ENCODE peak calls at places on chromosomes 16 and 17, in eight cellular contexts. S, O, D, U, E, X, W and B are unnamed samples.

GRCh38 chr17:50396261-50397110 is 837 bp downstream of the LRRC59 start:
- DNase-seq in S (no peak), O (peak), D (peak), U (peak), E (peak), X (peak), W (no peak), B (peak)

GRCh38 chr16:14219983-14220382 is 148.9 kb downstream of the MRTFB start:
- DNase-seq in S (no peak), O (no peak), D (no peak), U (no peak), E (no peak), X (no peak), W (no peak), B (no peak)

GRCh38 chr16:8801686-8802085 is 4.0 kb downstream of the PMM2 start:
- DNase-seq in S (no peak), O (no peak), D (no peak), U (no peak), E (no peak), X (no peak), W (no peak), B (no peak)

GRCh38 chr17:2892305-2892971 is 96.2 kb downstream of the RAP1GAP2 start:
- DNase-seq in S (no peak), O (no peak), D (peak), U (peak), E (no peak), X (no peak), W (no peak), B (no peak)

GRCh38 chr17:45405250-45406086 is 27.2 kb downstream of the ARHGAP27 start:
- DNase-seq in S (no peak), O (no peak), D (no peak), U (no peak), E (no peak), X (no peak), W (no peak), B (no peak)

GRCh38 chr17:4199818-4200402 is 56.9 kb downstream of the CYB5D2 start:
- DNase-seq in S (no peak), O (no peak), D (peak), U (no peak), E (peak), X (peak), W (peak), B (peak)

GRCh38 chr16:75131081-75131480 is 14.5 kb upstream of the LDHD start:
- DNase-seq in S (peak), O (no peak), D (no peak), U (no peak), E (no peak), X (no peak), W (no peak), B (no peak)

GRCh38 chr17:78396436-78397335 is 18.2 kb downstream of the PGS1 start:
- DNase-seq in S (no peak), O (no peak), D (no peak), U (peak), E (no peak), X (peak), W (no peak), B (no peak)

GRCh38 chr17:28643979-28644781 is 778 bp downstream of the BLTP2 start:
- DNase-seq in S (no peak), O (no peak), D (peak), U (peak), E (peak), X (peak), W (no peak), B (no peak)

GRCh38 chr16:73006021-73006420 is 41.9 kb downstream of the ZFHX3 start:
- DNase-seq in S (no peak), O (no peak), D (no peak), U (no peak), E (no peak), X (no peak), W (no peak), B (no peak)

GRCh38 chr17:81566461-81567126 is 14.4 kb upstream of the FAAP100 start:
- DNase-seq in S (peak), O (no peak), D (peak), U (peak), E (no peak), X (peak), W (no peak), B (no peak)

GRCh38 chr17:33142703-33143299 is 150.3 kb downstream of the ASIC2 start:
- DNase-seq in S (no peak), O (no peak), D (peak), U (no peak), E (no peak), X (no peak), W (no peak), B (no peak)

GRCh38 chr16:27355610-27356009 is 41.8 kb downstream of the IL4R start:
- DNase-seq in S (no peak), O (no peak), D (peak), U (peak), E (peak), X (no peak), W (no peak), B (peak)

GRCh38 chr16:79897087-79897443 is 296.5 kb upstream of the MAF start:
- DNase-seq in S (no peak), O (no peak), D (no peak), U (no peak), E (no peak), X (no peak), W (no peak), B (no peak)

GRCh38 chr16:17387226-17387625 is 83.5 kb downstream of the XYLT1 start:
- DNase-seq in S (no peak), O (no peak), D (no peak), U (no peak), E (no peak), X (no peak), W (no peak), B (no peak)

GRCh38 chr17:40304464-40304863 is 4.5 kb upstream of the RARA start:
- DNase-seq in S (peak), O (no peak), D (no peak), U (no peak), E (no peak), X (no peak), W (no peak), B (no peak)

GRCh38 chr16:11350531-11351335 is 5.5 kb downstream of the RMI2 start:
- DNase-seq in S (no peak), O (no peak), D (no peak), U (no peak), E (no peak), X (no peak), W (no peak), B (no peak)

GRCh38 chr16:12265168-12265567 is 288.6 kb downstream of the SNX29 start:
- DNase-seq in S (no peak), O (no peak), D (no peak), U (no peak), E (no peak), X (peak), W (no peak), B (no peak)